ENCODE peak calls at places on chromosomes 5 and 9, in five cellular contexts. D is pancreas, K is left lung, Y is DND-41, Q is heart left ventricle. L is an unnamed sample.

GRCh38 chr5:31753700-31754461 is 115.0 kb downstream of the PDZD2 start:
- DNase-seq in Y (no peak), D (no peak), Q (no peak), K (no peak), L (peak)

GRCh38 chr9:89720721-89721660 is 116.2 kb downstream of the GADD45G start:
- DNase-seq in Y (no peak), D (no peak), Q (no peak), K (no peak), L (no peak)

GRCh38 chr9:128713941-128714573 is 9.9 kb downstream of the ZDHHC12 start:
- DNase-seq in Y (no peak), K (peak), Q (peak), D (no peak), L (peak)

GRCh38 chr9:86406366-86406765 is 52.2 kb upstream of the TUT7 start:
- DNase-seq in K (no peak), D (no peak), Y (no peak), Q (no peak), L (no peak)

GRCh38 chr9:114588150-114588663 is 638 bp downstream of the ATP6V1G1 start:
- DNase-seq in D (no peak), Y (no peak), K (no peak), Q (no peak), L (no peak)

GRCh38 chr5:86971034-86971511 is 296.6 kb upstream of the RASA1 start:
- DNase-seq in Y (no peak), Q (no peak), K (no peak), D (no peak), L (no peak)

GRCh38 chr5:93073547-93073946 is 507.5 kb downstream of the NR2F1-AS1 start:
- DNase-seq in D (no peak), Q (no peak), Y (no peak), K (no peak), L (no peak)

GRCh38 chr9:131264231-131264630 is 12.1 kb downstream of the FAM78A start:
- DNase-seq in Q (peak), Y (no peak), D (no peak), K (peak), L (peak)

GRCh38 chr9:114616684-114617520 is 5.8 kb downstream of the TMEM268 start:
- DNase-seq in Q (peak), Y (no peak), D (peak), K (peak), L (no peak)

GRCh38 chr5:62082370-62082778 is 223.6 kb upstream of the KIF2A start:
- DNase-seq in D (no peak), Q (no peak), Y (no peak), K (no peak), L (no peak)

GRCh38 chr9:113593682-113594281 is 130.3 kb downstream of the RGS3 start:
- DNase-seq in Q (peak), K (peak), D (peak), Y (no peak), L (peak)

GRCh38 chr9:112559629-112560413 is 73.2 kb downstream of the KIAA1958 start:
- DNase-seq in Q (no peak), Y (no peak), K (no peak), D (no peak), L (no peak)

GRCh38 chr9:38226491-38226951 is 157.5 kb upstream of the SHB start:
- DNase-seq in Q (no peak), D (no peak), K (no peak), Y (no peak), L (peak)

GRCh38 chr9:109206670-109207069 is 39.6 kb upstream of the FRRS1L start:
- DNase-seq in Y (peak), K (no peak), Q (no peak), D (no peak), L (peak)

GRCh38 chr9:2655411-2655901 is 33.9 kb downstream of the VLDLR start:
- DNase-seq in K (no peak), Q (peak), Y (peak), D (no peak), L (no peak)

GRCh38 chr5:115396698-115397097 is 100.2 kb upstream of the CCDC112 start:
- DNase-seq in Q (no peak), K (no peak), D (no peak), Y (no peak), L (no peak)

GRCh38 chr5:67842806-67843205 is 372.8 kb upstream of the PIK3R1 start:
- DNase-seq in Q (no peak), D (no peak), Y (no peak), K (no peak), L (peak)

GRCh38 chr9:120542701-120543490 is 37.1 kb downstream of the CDK5RAP2 start:
- DNase-seq in Q (no peak), K (no peak), D (no peak), Y (no peak), L (no peak)

GRCh38 chr9:120308495-120308894 is 271.5 kb downstream of the CDK5RAP2 start:
- DNase-seq in Q (no peak), D (no peak), K (no peak), Y (no peak), L (peak)

GRCh38 chr5:27821681-27822080 is 783.3 kb upstream of the CDH9 start:
- DNase-seq in K (no peak), Y (no peak), D (no peak), Q (no peak), L (no peak)

GRCh38 chr5:138032028-138032571 is 779 bp downstream of the FAM13B start:
- DNase-seq in Y (no peak), K (peak), D (peak), Q (peak), L (no peak)

GRCh38 chr9:138022121-138022741 is 144.6 kb downstream of the CACNA1B start:
- DNase-seq in Q (no peak), D (peak), K (peak), Y (no peak), L (peak)

GRCh38 chr5:148002471-148002870 is 61.3 kb upstream of the SPINK5 start:
- DNase-seq in D (no peak), Y (no peak), K (no peak), Q (no peak), L (no peak)

GRCh38 chr5:15391648-15392392 is 108.2 kb upstream of the FBXL7 start:
- DNase-seq in K (no peak), D (no peak), Q (no peak), Y (no peak), L (no peak)

GRCh38 chr5:87354496-87354895 is 58.2 kb downstream of the CCNH start:
- DNase-seq in K (no peak), Y (no peak), D (no peak), Q (no peak), L (no peak)

GRCh38 chr9:87883990-87884389 is 1.3 kb downstream of the SPATA31E1 start:
- DNase-seq in Q (no peak), D (no peak), K (no peak), Y (no peak), L (peak)

GRCh38 chr9:35521708-35522107 is 31.8 kb downstream of the RUSC2 start:
- DNase-seq in Y (no peak), K (no peak), D (no peak), Q (peak), L (no peak)

GRCh38 chr5:42912184-42912766 is 100.6 kb upstream of the SELENOP start:
- DNase-seq in K (no peak), Y (peak), D (no peak), Q (no peak), L (no peak)

GRCh38 chr5:74149395-74149794 is 491.1 kb downstream of the ENC1 start:
- DNase-seq in D (no peak), Q (no peak), Y (no peak), K (no peak), L (no peak)

GRCh38 chr5:172875372-172876279 is 41.6 kb downstream of the ERGIC1 start:
- DNase-seq in Q (no peak), K (no peak), Y (peak), D (no peak), L (no peak)

GRCh38 chr5:61808884-61809283 is 476.8 kb downstream of the ZSWIM6 start:
- DNase-seq in Q (no peak), D (no peak), K (no peak), Y (no peak), L (no peak)

GRCh38 chr9:96875460-96876142 is 21.3 kb upstream of the ZNF782 start:
- DNase-seq in Y (no peak), Q (peak), D (peak), K (peak), L (peak)

GRCh38 chr5:102296229-102296817 is at the start of gene SLCO4C1:
- DNase-seq in K (peak), D (peak), Y (no peak), Q (peak), L (peak)
- H3K27ac ChIP-seq in K (peak), D (peak), Y (no peak), Q (no peak), L (no peak)

GRCh38 chr5:95816803-95817202 is 5.7 kb downstream of the GLRX start:
- DNase-seq in Q (no peak), D (no peak), K (no peak), Y (no peak), L (no peak)

GRCh38 chr5:95817430-95817829 is 5.1 kb downstream of the GLRX start:
- DNase-seq in D (no peak), Y (no peak), Q (peak), K (no peak), L (no peak)

GRCh38 chr5:95815143-95815729 is 7.3 kb downstream of the GLRX start:
- DNase-seq in K (no peak), Y (no peak), Q (no peak), D (no peak), L (no peak)

GRCh38 chr5:95818181-95819147 is 4.1 kb downstream of the GLRX start:
- DNase-seq in Y (no peak), Q (peak), D (no peak), K (no peak), L (no peak)

GRCh38 chr5:95816341-95816740 is 6.2 kb downstream of the GLRX start:
- DNase-seq in K (no peak), Q (no peak), Y (no peak), D (no peak), L (no peak)
- H3K27ac ChIP-seq in K (no peak), Q (no peak), Y (no peak), D (no peak), L (no peak)

GRCh38 chr9:78097541-78097940 is 65.9 kb upstream of the GNAQ start:
- DNase-seq in Q (no peak), D (no peak), Y (no peak), K (no peak), L (no peak)
- H3K27ac ChIP-seq in Q (no peak), D (no peak), Y (no peak), K (no peak), L (no peak)

GRCh38 chr9:127066060-127066774 is 56.2 kb downstream of the ANGPTL2 start:
- DNase-seq in Y (no peak), Q (no peak), K (no peak), D (no peak), L (no peak)
- H3K27ac ChIP-seq in Y (no peak), Q (no peak), K (peak), D (no peak), L (no peak)

GRCh38 chr5:120088831-120089230 is 375.3 kb upstream of the PRR16 start:
- DNase-seq in Q (no peak), Y (no peak), D (no peak), K (no peak), L (no peak)
- H3K27ac ChIP-seq in Q (no peak), Y (peak), D (no peak), K (no peak), L (no peak)

GRCh38 chr9:135279385-135279784 is 191.9 kb downstream of the OLFM1 start:
- DNase-seq in Q (no peak), D (no peak), K (peak), Y (no peak), L (no peak)

GRCh38 chr9:135275163-135275925 is 187.9 kb downstream of the OLFM1 start:
- DNase-seq in Q (peak), D (peak), Y (no peak), K (peak), L (no peak)

GRCh38 chr9:135278586-135278985 is 191.1 kb downstream of the OLFM1 start:
- DNase-seq in K (peak), D (no peak), Q (no peak), Y (no peak), L (no peak)

GRCh38 chr9:135275926-135276289 is 188.4 kb downstream of the OLFM1 start:
- DNase-seq in Y (no peak), Q (no peak), K (no peak), D (no peak), L (no peak)

GRCh38 chr9:135277219-135278201 is 190.0 kb downstream of the OLFM1 start:
- DNase-seq in Q (no peak), K (peak), D (no peak), Y (no peak), L (no peak)
- H3K27ac ChIP-seq in Q (no peak), K (no peak), D (no peak), Y (no peak), L (no peak)